ENCODE peak calls at places on chromosomes 11 and 22, in eight cellular contexts. U, T, Y, S, N, E, K and Z are unnamed samples.

GRCh38 chr22:41538583-41538982 is 5.7 kb downstream of the POLR3H start:
- DNase-seq in N (no peak), S (no peak), K (peak; percentile 44), Y (no peak), E (no peak), U (peak; percentile 26), T (no peak), Z (no peak)

GRCh38 chr22:23376256-23376655 is 195.9 kb downstream of the BCR start:
- DNase-seq in N (no peak), K (no peak), E (no peak), T (no peak), S (no peak), U (no peak), Y (peak; percentile 19), Z (no peak)

GRCh38 chr22:23565942-23566715 is 14.0 kb downstream of the IGLL1 start:
- DNase-seq in T (no peak), K (no peak), N (peak; percentile 75), S (no peak), E (no peak), Y (no peak), U (no peak), Z (no peak)

GRCh38 chr11:107549253-107549953 is 16.1 kb downstream of the ALKBH8 start:
- DNase-seq in S (peak; percentile 45), T (peak; percentile 71), K (no peak), U (peak; percentile 6), N (no peak), Y (peak; percentile 35), E (no peak), Z (no peak)

GRCh38 chr11:46649180-46649738 is 31.9 kb downstream of the ATG13 start:
- DNase-seq in N (no peak), E (no peak), T (peak; percentile 99), S (peak; percentile 100), Y (peak; percentile 90), U (peak; percentile 27), K (no peak), Z (no peak)

GRCh38 chr11:8905528-8906165 is 5.3 kb upstream of the AKIP1 start:
- DNase-seq in E (no peak), U (no peak), T (peak; percentile 93), N (no peak), K (no peak), Y (peak; percentile 67), S (peak; percentile 81), Z (no peak)

GRCh38 chr11:2932850-2933251 is 3.6 kb upstream of the PHLDA2 start:
- DNase-seq in E (no peak), S (no peak), N (peak; percentile 77), T (peak; percentile 34), K (peak; percentile 4), Y (no peak), U (no peak), Z (no peak)

GRCh38 chr11:66326261-66327111 is 9.6 kb upstream of the CD248 start:
- DNase-seq in E (no peak), S (no peak), T (peak; percentile 61), U (no peak), Y (peak; percentile 59), N (no peak), K (no peak), Z (no peak)

GRCh38 chr11:114447892-114448291 is 8.6 kb downstream of the REXO2 start:
- DNase-seq in S (peak; percentile 74), U (no peak), E (no peak), T (peak; percentile 94), Y (peak; percentile 36), K (no peak), N (no peak), Z (no peak)

GRCh38 chr22:45319319-45319675 is 9.6 kb downstream of the FAM118A start:
- DNase-seq in S (peak; percentile 10), Y (peak; percentile 51), K (no peak), U (no peak), N (no peak), E (no peak), T (peak; percentile 86), Z (no peak)

GRCh38 chr11:71269603-71270511 is 17.5 kb upstream of the SHANK2 start:
- DNase-seq in K (no peak), Y (peak; percentile 40), U (no peak), E (no peak), N (no peak), T (no peak), S (no peak), Z (no peak)

GRCh38 chr11:44387415-44387814 is 77.5 kb upstream of the ALX4 start:
- DNase-seq in K (no peak), U (no peak), E (no peak), N (no peak), Y (no peak), T (no peak), S (no peak), Z (no peak)

GRCh38 chr11:11349870-11350325 is 3.2 kb downstream of the CSNK2A3 start:
- DNase-seq in N (no peak), S (peak; percentile 29), T (peak; percentile 86), K (no peak), Y (peak; percentile 69), U (no peak), E (no peak), Z (no peak)

GRCh38 chr11:30772908-30773307 is 186.8 kb upstream of the MPPED2 start:
- DNase-seq in E (no peak), N (no peak), K (no peak), U (no peak), S (no peak), Y (no peak), T (no peak), Z (no peak)

GRCh38 chr11:77557553-77557952 is 32.2 kb upstream of the AQP11 start:
- DNase-seq in E (no peak), K (no peak), S (peak; percentile 14), Y (no peak), U (no peak), T (no peak), N (no peak), Z (no peak)

GRCh38 chr22:44151661-44152060 is 29.1 kb upstream of the PARVG start:
- DNase-seq in T (peak; percentile 83), N (no peak), S (peak; percentile 84), U (no peak), E (no peak), K (no peak), Y (peak; percentile 47), Z (no peak)